ENCODE peak calls at places on chromosomes 11 and 22, in six cellular contexts. U is GM23338, M is neural progenitor cell, V is HCT116, F is GM23248, B is hepatocyte. O is an unnamed sample.

GRCh38 chr11:118046964-118047700 is 29.7 kb upstream of the TMPRSS4 start:
- DNase-seq in U (no peak), M (no peak), V (no peak), F (no peak), B (no peak), O (no peak)

GRCh38 chr11:82858556-82859091 is 41.6 kb downstream of the PRCP start:
- DNase-seq in U (no peak), M (no peak), V (no peak), F (peak; percentile 56), B (no peak), O (peak; percentile 98)

GRCh38 chr11:110434952-110435779 is 5.4 kb downstream of the FDX1 start:
- DNase-seq in U (peak; percentile 69), M (no peak), V (peak; percentile 24), F (peak; percentile 40), B (no peak), O (peak; percentile 70)

GRCh38 chr11:1163321-1163910 is 5.7 kb downstream of the MUC5AC start:
- DNase-seq in U (no peak), M (no peak), V (no peak), F (no peak), B (no peak), O (no peak)

GRCh38 chr11:27786331-27786730 is 86.1 kb upstream of the BDNF start:
- DNase-seq in U (no peak), M (no peak), V (no peak), F (peak; percentile 44), B (no peak), O (no peak)

GRCh38 chr22:46137218-46137766 is 13.0 kb upstream of the PPARA start:
- DNase-seq in U (no peak), M (no peak), V (no peak), F (no peak), B (no peak), O (no peak)

GRCh38 chr11:92554662-92555061 is 330.0 kb downstream of the FAT3 start:
- DNase-seq in U (no peak), M (no peak), V (no peak), F (no peak), B (no peak), O (no peak)

GRCh38 chr11:22938691-22939090 is 78.4 kb upstream of the CCDC179 start:
- DNase-seq in U (peak; percentile 18), M (peak; percentile 4), V (no peak), F (no peak), B (no peak), O (no peak)

GRCh38 chr11:71564430-71564829 is 933 bp upstream of the KRTAP5-10 start:
- DNase-seq in U (no peak), M (no peak), V (no peak), F (no peak), B (no peak), O (no peak)

GRCh38 chr22:23822101-23822671 is 16.6 kb downstream of the DERL3 start:
- DNase-seq in U (no peak), M (no peak), V (no peak), F (no peak), B (no peak), O (no peak)

GRCh38 chr22:23825246-23825905 is 13.4 kb downstream of the DERL3 start:
- DNase-seq in U (no peak), M (no peak), V (no peak), F (no peak), B (no peak), O (no peak)

GRCh38 chr22:23824476-23825245 is 14.1 kb downstream of the DERL3 start:
- DNase-seq in U (no peak), M (no peak), V (no peak), F (no peak), B (no peak), O (no peak)

GRCh38 chr22:23820748-23821211 is 18.0 kb downstream of the DERL3 start:
- DNase-seq in U (no peak), M (no peak), V (no peak), F (no peak), B (no peak), O (no peak)

DNA sequence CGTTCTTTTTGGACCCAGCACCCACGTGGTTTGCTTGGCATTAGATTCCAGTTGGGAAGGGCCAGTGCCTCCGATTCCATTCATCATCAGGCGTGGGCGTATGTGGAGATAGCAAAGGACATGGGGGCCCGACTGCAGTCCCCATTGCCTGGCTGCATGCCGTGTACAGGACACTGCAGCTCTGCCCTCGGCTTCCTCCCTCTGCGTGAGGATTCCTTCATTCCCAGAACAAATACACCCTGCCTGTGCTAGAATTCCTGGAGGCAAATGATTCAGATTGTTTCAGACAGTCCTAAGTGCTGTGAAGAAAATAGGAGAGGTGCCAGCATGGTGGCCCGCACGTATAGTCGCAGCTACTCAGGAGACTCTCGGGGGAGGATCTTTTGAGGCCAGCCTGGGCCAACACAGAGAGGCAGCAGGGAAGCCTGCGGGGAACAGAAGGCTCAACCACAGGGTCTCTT is 15.4 kb downstream of the DERL3 start:
- DNase-seq in U (no peak), M (no peak), V (no peak), F (no peak), B (no peak), O (no peak)
- TF ChIP-seq EZH2phosphoT487 in U (no peak), M (no peak), V (no peak), F (no peak), B (no peak), O (no peak)

DNA sequence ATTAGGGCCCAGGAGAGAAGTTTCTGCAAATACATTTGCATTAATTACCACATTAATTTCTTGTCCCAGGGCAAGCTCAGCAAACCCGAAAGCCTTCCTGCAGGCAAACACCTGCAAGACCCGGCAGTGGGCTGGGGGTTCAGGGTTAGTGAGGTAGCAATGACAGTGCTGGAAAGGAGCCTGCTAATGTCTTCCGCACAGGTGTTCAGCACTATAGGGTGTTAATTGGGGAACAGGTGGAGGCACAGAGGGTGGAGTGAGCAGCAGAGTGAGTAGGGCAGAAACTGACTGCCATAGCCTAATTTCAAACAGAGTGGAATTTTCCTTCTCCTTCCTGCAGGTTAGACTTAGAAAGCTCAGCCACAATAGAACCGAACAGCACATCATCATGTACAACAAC is 50.9 kb upstream of the UBASH3B start:
- DNase-seq in U (no peak), M (no peak), V (no peak), F (no peak), B (no peak), O (no peak)
- TF ChIP-seq EZH2phosphoT487 in U (no peak), M (no peak), V (no peak), F (no peak), B (no peak), O (no peak)

GRCh38 chr11:65236194-65237059 is 25.3 kb upstream of the POLA2 start:
- DNase-seq in U (no peak), M (no peak), V (no peak), F (no peak), B (no peak), O (no peak)

GRCh38 chr11:65243773-65244172 is 18.0 kb upstream of the POLA2 start:
- DNase-seq in U (peak; percentile 52), M (no peak), V (no peak), F (no peak), B (no peak), O (no peak)

GRCh38 chr11:65246506-65246905 is 15.3 kb upstream of the POLA2 start:
- DNase-seq in U (no peak), M (no peak), V (no peak), F (no peak), B (no peak), O (no peak)

GRCh38 chr11:65241134-65241533 is 20.6 kb upstream of the POLA2 start:
- DNase-seq in U (no peak), M (no peak), V (no peak), F (no peak), B (no peak), O (no peak)

DNA sequence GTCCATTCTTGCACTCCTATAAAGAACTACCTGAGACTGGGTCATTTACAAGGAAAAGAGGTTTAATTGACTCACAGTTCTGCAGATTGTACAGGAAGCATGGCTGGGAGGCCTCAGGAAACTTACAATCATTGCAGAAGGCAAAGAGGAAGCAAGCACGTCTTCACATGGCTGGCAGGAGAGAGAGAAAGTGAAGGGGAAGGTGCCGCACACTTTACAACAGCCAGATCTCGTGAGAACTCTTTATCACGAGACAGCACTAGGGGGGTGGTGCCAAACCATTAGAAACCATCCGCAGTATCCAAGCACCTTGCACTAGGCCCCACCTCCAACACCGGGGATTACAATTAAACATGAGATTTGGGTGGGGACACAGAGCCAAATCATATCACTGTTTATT is 19.4 kb upstream of the POLA2 start:
- DNase-seq in U (no peak), M (no peak), V (no peak), F (no peak), B (no peak), O (no peak)
- TF ChIP-seq EZH2phosphoT487 in U (no peak), M (no peak), V (no peak), F (no peak), B (no peak), O (no peak)

GRCh38 chr11:79431535-79431934 is 9.3 kb downstream of the TENM4 start:
- DNase-seq in U (no peak), M (no peak), V (no peak), F (peak; percentile 46), B (no peak), O (peak; percentile 33)
- TF ChIP-seq EZH2phosphoT487 in U (no peak), M (no peak), V (no peak), F (no peak), B (no peak), O (no peak)

DNA sequence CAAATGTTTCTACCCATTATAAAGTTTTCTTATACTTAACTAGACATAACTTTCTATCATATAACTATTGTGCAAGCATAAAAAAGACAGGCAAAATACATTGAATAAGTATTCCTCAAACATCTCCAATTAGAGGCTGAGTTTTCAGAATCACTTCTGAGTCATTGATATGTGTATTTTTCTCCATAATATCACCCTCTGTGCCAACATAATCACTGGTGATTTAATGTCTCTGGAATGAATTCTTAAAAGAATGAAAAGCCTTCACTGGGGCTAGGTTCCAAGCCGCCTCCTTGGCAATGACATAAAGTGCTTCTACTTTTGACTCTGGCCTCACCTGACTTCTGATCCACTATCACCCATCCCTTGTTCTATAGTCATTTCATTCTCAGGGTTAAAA is 197.0 kb upstream of the E2F8 start:
- DNase-seq in U (no peak), M (no peak), V (no peak), F (peak; percentile 83), B (no peak), O (peak; percentile 95)
- TF ChIP-seq EZH2phosphoT487 in U (no peak), M (no peak), V (no peak), F (no peak), B (no peak), O (no peak)

DNA sequence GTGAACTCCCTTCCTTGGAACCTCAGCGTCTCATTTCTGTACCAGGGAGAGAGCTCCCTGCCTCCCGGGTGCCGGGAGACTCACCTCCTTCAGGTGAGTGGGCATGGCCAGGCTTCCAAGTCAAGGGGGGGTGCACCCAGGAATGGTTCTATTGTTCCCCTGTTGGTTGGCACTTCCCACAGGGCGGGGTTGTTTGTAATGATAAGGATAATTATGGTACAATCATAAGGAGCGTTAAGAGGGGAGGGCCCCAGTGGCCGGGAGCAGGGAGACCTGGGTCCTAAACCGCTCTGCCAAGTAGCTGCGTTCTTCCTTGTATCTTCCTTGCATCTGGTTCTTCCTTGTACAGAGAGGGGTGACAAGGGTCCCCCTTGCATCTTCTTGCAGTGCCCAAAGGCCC is 79.1 kb downstream of the LRRC32 start:
- DNase-seq in U (no peak), M (no peak), V (no peak), F (no peak), B (no peak), O (no peak)
- TF ChIP-seq EZH2phosphoT487 in U (no peak), M (no peak), V (no peak), F (no peak), B (no peak), O (no peak)

DNA sequence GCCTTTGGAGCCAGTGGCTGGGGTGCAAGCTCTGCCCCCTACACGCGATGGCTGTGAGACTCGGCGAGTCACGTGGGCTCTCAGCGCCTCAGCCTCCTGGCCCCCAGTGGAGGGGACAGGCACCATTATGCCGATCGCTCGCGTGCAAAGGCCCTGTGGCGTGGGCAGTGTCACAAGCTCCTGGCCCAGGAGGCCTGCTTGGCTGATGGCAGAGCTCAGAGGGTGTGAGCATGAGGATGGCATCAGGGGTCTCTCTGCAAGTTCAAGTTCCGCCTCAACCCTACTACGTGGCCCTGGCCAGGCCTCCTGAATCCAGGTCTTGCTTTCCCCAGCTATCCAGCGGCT is 90.8 kb upstream of the KCNQ1OT1 start:
- DNase-seq in U (no peak), M (no peak), V (no peak), F (no peak), B (no peak), O (no peak)
- TF ChIP-seq EZH2phosphoT487 in U (no peak), M (no peak), V (no peak), F (no peak), B (no peak), O (no peak)

O was measured in PC-3.